ENCODE peak calls at places on chromosomes 11 and 22, in eight cellular contexts. W is A549, I is sigmoid colon, H is HepG2, U is K562, K is heart left ventricle, S is gastrocnemius medialis, Y is uterus. Q is an unnamed sample.

GRCh38 chr11:108965602-108966001 is 300.7 kb downstream of the DDX10 start:
- DNase-seq in W (peak; percentile 24), I (no peak), H (no peak), U (no peak), K (no peak), S (peak; percentile 51), Y (no peak), Q (no peak)

GRCh38 chr11:131748146-131749050 is 378.0 kb downstream of the NTM start:
- DNase-seq in W (peak; percentile 33), I (peak; percentile 72), H (peak; percentile 26), U (peak; percentile 53), K (peak; percentile 45), S (peak; percentile 14), Y (peak; percentile 19), Q (no peak)

GRCh38 chr22:33853200-33854097 is 66.8 kb downstream of the LARGE1 start:
- DNase-seq in W (peak; percentile 42), I (peak; percentile 80), H (peak; percentile 19), U (no peak), K (peak; percentile 74), S (peak; percentile 72), Y (peak; percentile 67), Q (no peak)

GRCh38 chr11:134734446-134734845 is 322.4 kb upstream of the B3GAT1 start:
- DNase-seq in W (no peak), I (no peak), H (no peak), U (no peak), K (no peak), S (no peak), Y (no peak), Q (no peak)

GRCh38 chr11:126473269-126473668 is 117.8 kb downstream of the ST3GAL4 start:
- DNase-seq in W (no peak), I (no peak), H (no peak), U (no peak), K (no peak), S (no peak), Y (no peak), Q (no peak)

GRCh38 chr11:67664213-67664585 is 10.2 kb downstream of the ALDH3B2 start:
- DNase-seq in W (no peak), I (no peak), H (no peak), U (no peak), K (no peak), S (no peak), Y (no peak), Q (no peak)

GRCh38 chr11:3885855-3886254 is 30.4 kb downstream of the STIM1 start:
- DNase-seq in W (no peak), I (no peak), H (no peak), U (no peak), K (no peak), S (no peak), Y (no peak), Q (no peak)

GRCh38 chr11:47924184-47924671 is 56.1 kb upstream of the PTPRJ start:
- DNase-seq in W (peak; percentile 88), I (no peak), H (peak; percentile 45), U (no peak), K (no peak), S (no peak), Y (no peak), Q (no peak)

GRCh38 chr11:125517116-125517804 is 21.2 kb upstream of the FEZ1 start:
- DNase-seq in W (peak; percentile 24), I (no peak), H (no peak), U (peak; percentile 47), K (peak; percentile 29), S (no peak), Y (peak; percentile 42), Q (no peak)

GRCh38 chr11:126862664-126863247 is 137.8 kb downstream of the KIRREL3 start:
- DNase-seq in W (no peak), I (no peak), H (no peak), U (no peak), K (no peak), S (no peak), Y (no peak), Q (no peak)

GRCh38 chr11:131910491-131911387 is 540.3 kb downstream of the NTM start:
- DNase-seq in W (peak; percentile 3), I (no peak), H (no peak), U (no peak), K (no peak), S (no peak), Y (no peak), Q (no peak)

GRCh38 chr11:68813778-68814177 is 27.9 kb downstream of the CPT1A start:
- DNase-seq in W (no peak), I (no peak), H (no peak), U (no peak), K (no peak), S (no peak), Y (no peak), Q (no peak)

GRCh38 chr22:21697866-21698265 is 32.1 kb downstream of the PPIL2 start:
- DNase-seq in W (no peak), I (no peak), H (no peak), U (peak; percentile 51), K (no peak), S (no peak), Y (no peak), Q (no peak)

GRCh38 chr22:37428649-37429586 is 1.6 kb upstream of the ELFN2 start:
- DNase-seq in W (peak; percentile 53), I (no peak), H (peak; percentile 35), U (peak; percentile 61), K (no peak), S (no peak), Y (no peak), Q (no peak)

GRCh38 chr11:9703280-9703679 is 39.4 kb downstream of the SWAP70 start:
- DNase-seq in W (no peak), I (no peak), H (no peak), U (no peak), K (peak; percentile 41), S (no peak), Y (no peak), Q (no peak)

GRCh38 chr11:134516529-134516928 is 104.5 kb upstream of the B3GAT1 start:
- DNase-seq in W (no peak), I (peak; percentile 40), H (no peak), U (no peak), K (no peak), S (no peak), Y (peak; percentile 5), Q (no peak)

GRCh38 chr11:66465371-66466224 is 1.1 kb upstream of the PELI3 start:
- DNase-seq in W (no peak), I (no peak), H (no peak), U (no peak), K (no peak), S (no peak), Y (no peak), Q (no peak)

GRCh38 chr11:64127267-64128072 is 38.4 kb downstream of the MACROD1 start:
- DNase-seq in W (no peak), I (no peak), H (no peak), U (no peak), K (no peak), S (no peak), Y (no peak), Q (no peak)
- TF ChIP-seq CTCF in W (no peak), I (no peak), H (no peak), U (no peak), K (no peak), S (no peak), Y (no peak), Q (no peak)

DNA sequence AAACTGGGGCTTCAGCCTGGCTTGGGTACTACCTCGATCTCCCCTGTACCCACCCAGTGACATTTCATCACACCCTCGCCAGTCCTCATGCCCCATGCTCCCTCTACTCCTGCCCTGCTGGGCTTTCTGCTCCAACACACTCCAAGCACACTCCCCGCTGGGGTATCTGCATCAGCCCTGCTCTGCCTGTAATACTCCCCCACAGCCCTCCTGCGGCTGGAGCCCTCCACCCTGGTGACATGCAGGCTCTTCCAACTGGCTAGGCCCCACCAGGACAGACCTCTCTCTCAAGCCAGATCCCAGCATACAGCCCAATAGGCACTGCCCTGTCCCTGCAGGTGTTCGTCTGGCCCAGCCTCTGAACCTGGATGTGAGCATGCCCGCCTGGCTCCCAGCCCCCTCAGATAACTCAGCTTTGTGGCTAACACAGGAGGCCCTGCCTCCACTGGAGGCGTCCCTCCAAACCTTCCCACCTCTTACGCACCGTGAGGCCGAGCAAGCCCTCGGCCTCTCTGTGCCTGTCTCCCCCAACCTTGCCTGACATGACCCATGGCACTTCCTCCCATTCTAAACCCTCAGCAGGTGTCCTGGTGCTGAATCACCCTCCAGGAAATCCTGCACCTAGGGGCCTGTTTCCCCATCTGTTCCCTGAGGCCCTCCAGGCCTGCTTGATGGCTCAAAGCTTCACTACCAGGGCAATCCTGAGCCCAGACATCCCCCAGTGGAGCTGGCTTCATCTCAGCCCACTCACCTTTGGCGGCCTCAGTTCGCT is 33.5 kb upstream of the TXNRD2 start:
- DNase-seq in W (no peak), I (no peak), H (no peak), U (peak; percentile 88), K (no peak), S (no peak), Y (no peak), Q (no peak)
- H3K27ac ChIP-seq in W (no peak overlapping the region), I (no peak overlapping the region), H (no peak overlapping the region), U (peak overlapping the region; percentile 3), K (no peak overlapping the region), S (no peak overlapping the region), Y (no peak overlapping the region), Q (no peak overlapping the region)

GRCh38 chr11:765025-765801 is 12.1 kb downstream of the GATD1 start:
- DNase-seq in W (peak; percentile 82), I (peak; percentile 75), H (peak; percentile 35), U (peak; percentile 59), K (peak; percentile 62), S (peak; percentile 54), Y (no peak), Q (no peak)
- TF ChIP-seq POLR2A in W (no peak), I (no peak), H (no peak), U (peak; percentile 83), K (no peak), S (no peak), Y (no peak), Q (no peak)

GRCh38 chr11:114168691-114169090 is 109.2 kb downstream of the ZBTB16 start:
- DNase-seq in W (no peak), I (peak; percentile 67), H (no peak), U (no peak), K (no peak), S (peak; percentile 58), Y (no peak), Q (no peak)

GRCh38 chr11:114169321-114169749 is 109.8 kb downstream of the ZBTB16 start:
- DNase-seq in W (no peak), I (peak; percentile 91), H (no peak), U (no peak), K (no peak), S (peak; percentile 75), Y (peak; percentile 76), Q (no peak)

GRCh38 chr11:114171257-114172054 is 111.9 kb downstream of the ZBTB16 start:
- DNase-seq in W (no peak), I (peak; percentile 93), H (peak; percentile 10), U (no peak), K (peak; percentile 83), S (peak; percentile 99), Y (peak; percentile 93), Q (no peak)

GRCh38 chr11:114172055-114172861 is 112.7 kb downstream of the ZBTB16 start:
- DNase-seq in W (no peak), I (no peak), H (no peak), U (no peak), K (no peak), S (peak; percentile 70), Y (no peak), Q (no peak)

GRCh38 chr11:114170226-114170625 is 110.7 kb downstream of the ZBTB16 start:
- DNase-seq in W (no peak), I (no peak), H (no peak), U (no peak), K (no peak), S (peak; percentile 34), Y (no peak), Q (no peak)
- TF ChIP-seq CTCF in W (no peak), I (no peak), H (no peak), U (no peak), K (no peak), S (no peak), Y (no peak), Q (no peak)

GRCh38 chr11:45554230-45554967 is 111.0 kb downstream of the CHST1 start:
- DNase-seq in W (no peak), I (no peak), H (no peak), U (no peak), K (no peak), S (peak; percentile 89), Y (no peak), Q (no peak)
- H3K27ac ChIP-seq in W (no peak overlapping the region), I (no peak overlapping the region), H (no peak overlapping the region), U (no peak overlapping the region), K (no peak overlapping the region), S (peak overlapping the region; percentile 56), Y (no peak overlapping the region), Q (no peak overlapping the region)

Q was measured in esophagus squamous epithelium.